ENCODE peak calls at places on chromosomes 3 and 15, in six cellular contexts. A is BJ, T is astrocyte of the spinal cord, X is brain microvascular endothelial cell, O is cardiac muscle cell, L is neural progenitor cell. J is an unnamed sample.

GRCh38 chr15:55915876-55916567 is 77.4 kb downstream of the NEDD4 start:
- DNase-seq in A (no peak), T (no peak), X (no peak), L (no peak), O (no peak), J (no peak)

GRCh38 chr3:45126730-45127129 is 19.4 kb downstream of the CDCP1 start:
- DNase-seq in X (no peak), A (no peak), L (no peak), O (no peak), T (no peak), J (no peak)

GRCh38 chr3:127887321-127887720 is 27.7 kb upstream of the KBTBD12 start:
- DNase-seq in O (no peak), T (no peak), L (no peak), A (no peak), X (peak; percentile 74), J (no peak)

GRCh38 chr3:134864644-134865043 is 69.6 kb downstream of the EPHB1 start:
- DNase-seq in L (no peak), T (no peak), O (no peak), X (no peak), A (no peak), J (no peak)

GRCh38 chr3:134186391-134186790 is 64.3 kb downstream of the RYK start:
- DNase-seq in A (no peak), X (no peak), O (no peak), L (no peak), T (no peak), J (no peak)

GRCh38 chr3:144496116-144496835 is 524.7 kb downstream of the DIPK2A start:
- DNase-seq in X (no peak), T (no peak), O (no peak), A (no peak), L (no peak), J (no peak)

GRCh38 chr3:8500966-8501365 is 657 bp upstream of the LMCD1 start:
- DNase-seq in X (no peak), O (no peak), T (no peak), A (no peak), L (no peak), J (no peak)

GRCh38 chr3:193798097-193798496 is 205.1 kb downstream of the OPA1 start:
- DNase-seq in O (no peak), A (no peak), L (no peak), X (no peak), T (no peak), J (no peak)

GRCh38 chr3:55909373-55909772 is 422.3 kb upstream of the WNT5A start:
- DNase-seq in X (no peak), T (no peak), L (no peak), A (no peak), O (peak; percentile 57), J (no peak)

GRCh38 chr15:45307230-45307924 is 55.3 kb downstream of the SLC28A2 start:
- DNase-seq in X (peak; percentile 11), T (peak; percentile 59), O (no peak), L (peak; percentile 5), A (peak; percentile 17), J (no peak)

GRCh38 chr3:61561374-61562041 is at the start of gene PTPRG:
- DNase-seq in A (peak; percentile 66), L (peak; percentile 96), T (peak; percentile 95), X (peak; percentile 87), O (peak; percentile 95), J (peak; percentile 83)

GRCh38 chr3:115551091-115551490 is 72.2 kb upstream of the GAP43 start:
- DNase-seq in T (no peak), L (no peak), O (no peak), X (no peak), A (no peak), J (no peak)

GRCh38 chr3:69370156-69370944 is 15.5 kb downstream of the FRMD4B start:
- DNase-seq in T (peak; percentile 23), O (no peak), L (no peak), X (no peak), A (no peak), J (no peak)

GRCh38 chr3:122986790-122987189 is 40.8 kb downstream of the SEMA5B start:
- DNase-seq in X (no peak), T (no peak), L (peak; percentile 32), A (no peak), O (no peak), J (no peak)

GRCh38 chr3:129553171-129553570 is 10.2 kb downstream of the H1-8 start:
- DNase-seq in T (no peak), X (no peak), A (no peak), L (no peak), O (no peak), J (no peak)

GRCh38 chr3:55522077-55522476 is 35.0 kb upstream of the WNT5A start:
- DNase-seq in T (no peak), L (peak; percentile 35), A (no peak), O (no peak), X (no peak), J (no peak)

DNA sequence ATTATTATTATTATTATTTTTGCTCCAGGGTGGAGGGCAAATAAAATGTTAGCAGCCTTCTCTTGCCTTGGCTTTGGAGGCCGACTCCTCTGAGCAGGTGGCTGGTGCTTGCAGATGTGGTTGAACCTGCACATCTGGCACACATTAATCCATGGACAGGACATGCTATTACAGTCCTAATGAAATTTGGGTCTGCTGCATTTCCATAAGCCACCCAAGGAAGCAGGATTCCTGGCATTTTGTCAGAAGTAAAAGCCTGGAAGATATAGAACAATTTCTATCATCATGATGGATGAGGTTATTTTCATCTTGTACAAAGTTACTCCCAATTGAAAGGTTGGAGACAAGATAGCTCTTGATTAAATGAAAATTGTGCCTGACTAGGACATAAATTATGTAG is 130.8 kb upstream of the RGMA start:
- DNase-seq in O (no peak), T (no peak), A (no peak), X (no peak), L (no peak), J (no peak)
- TF ChIP-seq CTCF in O (no peak), T (no peak), A (no peak), X (no peak), L (no peak), J (no peak)

DNA sequence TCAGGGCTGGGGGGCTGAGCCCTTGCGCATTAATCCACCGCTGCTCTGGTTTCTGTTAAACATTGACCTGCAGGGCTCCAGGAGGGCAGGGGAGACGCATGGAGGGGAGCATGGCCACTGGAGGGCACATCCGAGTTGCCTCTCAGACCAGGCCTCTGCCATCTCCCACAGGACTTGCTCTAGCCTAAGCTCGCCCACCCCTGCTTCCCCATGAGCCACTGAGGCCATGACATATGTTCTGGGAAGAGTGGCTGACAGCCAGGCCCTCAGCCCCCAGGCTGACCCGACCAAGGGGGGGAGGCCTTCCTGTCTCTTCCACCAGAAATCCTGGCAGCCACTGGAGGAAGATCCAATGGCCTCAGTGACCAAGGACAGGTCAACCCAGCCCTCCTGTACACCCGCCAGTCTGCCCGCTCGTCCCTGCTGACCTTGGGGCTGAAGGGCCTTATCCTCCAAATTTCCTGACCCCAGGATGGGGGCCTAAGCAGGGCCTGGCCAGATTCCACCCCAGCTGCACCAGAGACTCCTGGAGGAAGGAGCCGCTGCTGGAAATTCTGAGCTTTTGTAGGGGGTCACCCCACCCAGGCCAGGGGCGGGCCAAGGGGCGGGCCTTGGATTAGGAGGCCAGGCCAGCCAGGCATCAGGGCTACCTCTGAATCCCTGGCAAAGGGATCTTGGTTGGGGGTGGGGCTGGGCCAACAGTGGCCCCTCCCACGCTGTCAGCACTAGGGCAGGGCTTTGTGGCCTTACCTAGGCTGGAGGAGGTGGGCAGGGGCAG is at the start of gene HYAL1:
- DNase-seq in L (peak; percentile 69), O (peak; percentile 60), X (no peak), A (no peak), T (no peak), J (peak; percentile 40)
- TF ChIP-seq CTCF in L (peak; percentile 17), O (peak; percentile 16), X (peak; percentile 26), A (peak; percentile 14), T (no peak), J (no peak)

DNA sequence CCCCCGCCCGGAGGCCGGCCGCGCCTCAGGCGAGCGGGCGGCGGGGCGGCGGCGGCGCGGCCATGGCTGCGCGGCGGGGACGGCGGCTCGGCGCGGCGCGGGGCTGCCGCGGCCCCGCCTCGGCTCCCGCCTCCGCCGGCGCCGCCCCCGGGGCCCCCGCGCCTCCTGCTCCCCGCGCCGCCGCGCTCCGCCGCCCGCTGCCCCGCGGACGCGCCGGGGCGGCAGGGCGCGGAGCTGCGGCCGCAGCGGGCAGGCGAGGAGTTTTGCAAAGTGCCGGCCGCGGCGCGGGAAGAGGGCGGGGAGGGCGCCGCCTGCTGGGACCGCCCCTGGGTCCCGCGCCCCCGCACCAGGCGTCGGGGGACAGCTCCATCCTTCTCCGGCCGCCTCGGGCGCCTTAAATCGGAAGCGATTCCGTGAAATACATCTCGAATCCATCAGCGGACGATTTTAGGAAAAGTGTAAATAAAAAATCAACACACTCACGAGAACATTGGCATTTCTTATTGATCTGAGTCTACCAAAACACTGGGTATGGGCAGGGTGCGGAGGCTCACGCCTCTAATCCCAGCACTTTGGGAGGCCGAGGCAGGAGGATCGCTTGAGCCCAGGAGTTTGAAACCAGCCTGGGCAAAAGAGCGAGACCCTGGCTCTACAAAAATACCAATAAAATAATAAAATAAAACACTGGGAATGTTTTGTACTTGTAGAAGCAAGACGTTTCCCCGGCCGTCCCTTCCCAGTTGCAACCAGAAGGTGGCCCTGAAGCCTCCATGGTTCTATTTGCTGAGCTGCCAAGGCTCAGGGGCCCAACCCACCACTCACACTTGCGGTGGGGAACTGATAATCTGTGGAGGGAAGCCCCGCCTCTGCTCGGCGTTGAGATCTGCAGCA is 136.9 kb downstream of the NUP210 start:
- DNase-seq in X (no peak), L (peak; percentile 70), O (peak; percentile 72), T (no peak), A (no peak), J (peak; percentile 69)
- TF ChIP-seq CTCF in X (peak; percentile 26), L (peak; percentile 41), O (peak; percentile 29), T (peak; percentile 13), A (peak; percentile 8), J (no peak)

GRCh38 chr3:181279239-181279565 is 289.7 kb upstream of the DNAJC19 start:
- DNase-seq in X (no peak), T (no peak), L (no peak), A (no peak), O (no peak), J (no peak)
- TF ChIP-seq CTCF in X (no peak), T (no peak), L (no peak), A (no peak), O (no peak), J (no peak)

DNA sequence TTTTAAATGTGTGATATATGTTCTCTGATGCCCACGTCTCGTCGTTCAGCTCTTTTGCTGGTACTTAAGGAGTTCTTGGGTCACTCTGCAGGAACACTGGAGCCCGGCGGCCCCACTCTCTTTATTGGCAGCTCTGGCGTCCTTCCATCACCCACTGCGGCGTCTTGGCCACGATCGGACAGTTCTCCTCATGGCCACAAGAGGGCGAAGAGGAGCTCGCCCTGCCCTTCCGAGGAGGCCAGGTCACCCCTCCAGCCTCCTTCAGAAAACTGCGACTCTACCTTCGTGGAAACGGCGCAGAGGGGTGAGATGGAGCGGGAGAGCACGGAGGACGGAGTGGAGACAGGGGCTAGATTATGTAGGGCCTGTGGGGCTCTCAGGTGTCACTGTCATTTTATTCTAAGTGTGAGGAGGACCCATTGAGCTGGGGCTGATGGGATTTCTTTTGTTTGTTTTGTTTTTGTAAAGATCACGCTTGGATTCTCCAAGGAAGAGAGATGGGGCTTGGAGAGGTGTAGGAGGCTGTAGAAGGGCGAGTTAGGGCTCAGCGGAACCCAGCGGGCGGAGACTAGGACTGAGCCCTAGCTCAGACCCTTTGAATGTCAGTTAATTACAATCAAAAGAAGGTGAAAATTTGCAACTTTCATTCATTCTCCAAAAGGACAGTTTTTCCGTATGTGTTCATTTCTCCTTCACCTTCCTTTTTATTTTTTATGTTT is 28.0 kb upstream of the GABRA5 start:
- DNase-seq in X (no peak), A (no peak), T (no peak), L (peak; percentile 29), O (peak; percentile 33), J (peak; percentile 36)
- TF ChIP-seq CTCF in X (peak; percentile 45), A (peak; percentile 35), T (peak; percentile 30), L (peak; percentile 60), O (no peak), J (peak; percentile 63)

J was measured in nephron progenitor cell.